ENCODE peak calls at places on chromosomes 1 and 21, in four cellular contexts. Q is mesendoderm, D is IMR-90, A is fibroblast of lung. E is an unnamed sample.
A peak's percentile ranks its signal among the peaks of the same experiment; 100 is the strongest.

GRCh38 chr1:148362141-148362929 is 120.8 kb downstream of the PPIAL4G start:
- DNase-seq in Q (peak; percentile 92), D (peak; percentile 16), A (no peak), E (peak; percentile 54)

GRCh38 chr1:54973205-54973921 is 7.1 kb upstream of the TMEM61 start:
- DNase-seq in Q (peak; percentile 75), D (peak; percentile 21), A (peak; percentile 63), E (peak; percentile 39)

GRCh38 chr1:15308621-15309027 is 61.6 kb downstream of the FHAD1 start:
- DNase-seq in Q (no peak), D (no peak), A (no peak), E (no peak)

GRCh38 chr21:37732927-37733326 is 183.3 kb downstream of the KCNJ6 start:
- DNase-seq in Q (no peak), D (no peak), A (no peak), E (no peak)

GRCh38 chr21:46361937-46362336 is 38.0 kb downstream of the PCNT start:
- DNase-seq in Q (no peak), D (no peak), A (no peak), E (no peak)

GRCh38 chr1:116002781-116003455 is 26.6 kb downstream of the SLC22A15 start:
- DNase-seq in Q (no peak), D (no peak), A (no peak), E (no peak)

GRCh38 chr1:185886046-185886445 is 151.9 kb downstream of the HMCN1 start:
- DNase-seq in Q (no peak), D (no peak), A (no peak), E (no peak)

GRCh38 chr1:24362416-24362815 is 43.3 kb downstream of the GRHL3 start:
- DNase-seq in Q (no peak), D (no peak), A (no peak), E (no peak)

GRCh38 chr1:223652436-223652901 is 13.0 kb downstream of the CAPN8 start:
- DNase-seq in Q (peak; percentile 26), D (no peak), A (no peak), E (peak; percentile 32)

GRCh38 chr1:206687915-206688442 is 3.3 kb downstream of the MAPKAPK2 start:
- DNase-seq in Q (peak; percentile 78), D (peak; percentile 67), A (peak; percentile 55), E (peak; percentile 65)

GRCh38 chr1:19605884-19606442 is 38.1 kb upstream of the NBL1 start:
- DNase-seq in Q (no peak), D (peak; percentile 2), A (no peak), E (no peak)

GRCh38 chr1:115539061-115539460 is 102.7 kb upstream of the VANGL1 start:
- DNase-seq in Q (no peak), D (peak; percentile 26), A (peak; percentile 45), E (no peak)

GRCh38 chr1:214582289-214582891 is 20.6 kb upstream of the CENPF start:
- DNase-seq in Q (peak; percentile 64), D (no peak), A (no peak), E (no peak)

GRCh38 chr1:216599851-216600250 is 123.4 kb downstream of the ESRRG start:
- DNase-seq in Q (no peak), D (no peak), A (no peak), E (no peak)

GRCh38 chr1:73310797-73311381 is 887.1 kb downstream of the LRRIQ3 start:
- DNase-seq in Q (peak; percentile 36), D (no peak), A (no peak), E (no peak)

GRCh38 chr1:228182296-228183030 is 16.9 kb downstream of the IBA57 start:
- DNase-seq in Q (no peak), D (no peak), A (no peak), E (no peak)

DNA sequence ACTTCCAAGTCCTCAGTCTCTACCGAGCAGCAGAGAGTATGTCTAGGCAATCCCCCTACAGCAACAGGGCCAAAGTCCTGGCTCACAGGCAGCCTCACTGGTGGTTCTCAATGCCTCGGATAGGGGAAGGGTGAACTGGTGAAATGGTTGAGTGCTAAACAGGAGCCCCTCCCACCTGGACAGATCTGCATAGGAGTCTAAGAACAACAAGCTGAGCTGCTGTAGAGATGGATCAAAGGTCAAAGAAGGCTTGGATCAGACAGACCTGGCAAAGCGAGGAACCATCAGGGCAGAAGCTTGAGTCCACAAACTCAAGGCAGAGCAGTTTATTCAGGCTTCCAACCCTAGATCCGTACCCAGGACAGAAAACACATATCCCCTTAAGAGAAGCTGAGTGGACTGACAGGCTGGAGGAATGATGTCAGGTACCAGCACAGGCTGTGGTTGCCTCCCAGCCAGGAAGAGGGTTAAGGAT is 31.8 kb downstream of the RABIF start:
- DNase-seq in Q (no peak), D (no peak), A (no peak), E (no peak)
- H3K9ac ChIP-seq in Q (no peak overlapping the region), D (no peak overlapping the region), A (no peak overlapping the region), E (no peak overlapping the region)

DNA sequence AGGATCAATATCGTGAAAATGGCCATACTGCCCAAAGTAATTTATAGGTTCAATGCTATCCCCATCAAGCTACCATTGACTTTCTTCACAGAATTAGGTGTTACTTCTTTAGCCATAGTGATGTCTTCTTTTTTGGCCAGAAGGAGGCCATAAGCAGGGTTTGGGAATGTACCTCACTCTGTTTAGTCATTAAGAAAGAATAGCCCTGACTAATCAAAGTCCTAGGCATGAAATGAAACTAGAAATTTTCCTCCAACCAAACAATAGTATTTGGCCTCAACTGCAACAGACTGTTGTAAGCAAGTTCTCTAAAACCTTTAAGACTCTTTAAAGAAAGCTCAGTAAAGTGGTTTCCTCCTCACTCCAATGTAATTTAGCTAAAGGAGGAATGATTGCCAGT is 163.9 kb downstream of the AKT3 start:
- DNase-seq in Q (no peak), D (peak; percentile 31), A (no peak), E (no peak)
- H3K4me3 ChIP-seq in Q (no peak overlapping the region), D (no peak overlapping the region), A (no peak overlapping the region), E (no peak overlapping the region)

GRCh38 chr1:8464987-8465386 is 147.1 kb downstream of the SLC45A1 start:
- DNase-seq in Q (peak; percentile 57), D (peak; percentile 74), A (peak; percentile 83), E (no peak)
- H3K4me2 ChIP-seq in Q (no peak overlapping the region), D (no peak overlapping the region), A (no peak overlapping the region), E (no peak overlapping the region)

DNA sequence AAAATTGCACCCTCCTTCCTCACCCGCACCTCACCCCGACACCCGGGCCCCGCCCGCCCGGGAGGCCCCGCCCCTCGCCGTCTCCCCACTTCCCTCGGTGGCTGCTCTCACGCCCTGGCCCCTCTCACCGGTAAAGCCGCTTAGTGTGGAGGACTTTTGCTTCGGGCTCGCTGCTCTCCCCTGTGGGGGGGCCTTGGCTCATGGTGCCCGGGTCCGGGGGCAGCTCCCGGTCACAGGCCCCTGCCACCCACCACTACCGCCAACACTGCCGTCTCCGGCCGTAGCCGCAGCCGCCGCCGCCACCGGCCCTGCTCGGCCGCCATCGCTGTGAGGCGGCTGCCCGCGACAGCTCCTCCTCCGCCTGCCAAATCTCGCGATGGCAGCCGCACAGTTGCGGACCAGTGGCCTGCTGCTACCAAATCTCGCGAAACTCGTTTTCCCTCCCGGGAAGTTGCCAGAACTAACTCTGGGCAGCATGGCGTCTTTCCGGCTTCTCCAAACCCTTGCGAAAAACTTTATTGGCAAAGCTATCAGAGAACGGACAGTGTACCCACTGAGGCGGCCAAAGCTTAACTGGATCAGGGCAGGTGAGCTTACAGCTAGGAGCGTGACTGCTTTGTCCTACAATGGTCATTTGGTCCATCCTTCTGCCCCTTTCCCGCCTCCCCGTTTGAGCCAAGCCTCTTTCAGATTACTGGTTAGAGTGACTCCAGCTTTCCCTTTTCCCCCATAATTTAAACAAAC is at the start of gene SMG5:
- DNase-seq in Q (peak; percentile 100), D (peak; percentile 99), A (peak; percentile 99), E (peak; percentile 97)
- H3K9ac ChIP-seq in Q (peak within 1 kb of the TSS; percentile 63), D (peak within 1 kb of the TSS; percentile 86), A (peak within 1 kb of the TSS; percentile 87), E (peak within 1 kb of the TSS; percentile 96)

DNA sequence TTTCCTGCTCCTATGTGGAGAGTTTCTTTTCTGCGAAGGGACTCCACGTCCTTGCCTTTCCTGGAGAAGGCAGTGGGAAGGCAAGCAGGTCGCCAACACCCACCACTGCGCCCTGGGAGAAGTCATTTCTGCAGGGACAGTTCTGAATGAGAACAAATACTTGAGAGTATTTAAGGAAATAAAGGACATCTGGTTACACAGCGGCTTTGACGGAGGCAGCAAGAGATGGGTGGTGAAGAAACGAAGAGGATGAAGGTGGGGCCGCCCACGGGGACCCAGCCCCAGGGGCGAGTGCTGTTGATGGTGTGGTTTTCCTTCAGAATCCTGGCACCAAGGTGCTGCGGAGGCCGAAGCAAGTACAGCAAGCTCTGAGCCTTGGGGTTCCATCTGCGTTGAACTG is 75.5 kb downstream of the PSMG1 start:
- DNase-seq in Q (no peak), D (no peak), A (no peak), E (no peak)
- H3K4me3 ChIP-seq in Q (no peak overlapping the region), D (no peak overlapping the region), A (no peak overlapping the region), E (no peak overlapping the region)

GRCh38 chr1:70042090-70042716 is 163.2 kb downstream of the LRRC40 start:
- DNase-seq in Q (no peak), D (no peak), A (peak; percentile 29), E (peak; percentile 32)
- H3K4me2 ChIP-seq in Q (no peak overlapping the region), D (no peak overlapping the region), A (no peak overlapping the region), E (no peak overlapping the region)

GRCh38 chr1:84997667-84998600 is 1.0 kb upstream of the MCOLN2 start:
- DNase-seq in Q (peak; percentile 16), D (peak; percentile 1), A (peak; percentile 15), E (peak; percentile 14)
- H3K9ac ChIP-seq in Q (no peak overlapping the region), D (no peak overlapping the region), A (no peak overlapping the region), E (no peak overlapping the region)

GRCh38 chr1:236140705-236141446 is 1.5 kb upstream of the GPR137B start:
- DNase-seq in Q (peak; percentile 68), D (peak; percentile 3), A (no peak), E (no peak)

GRCh38 chr1:236143104-236143948 is 987 bp downstream of the GPR137B start:
- DNase-seq in Q (no peak), D (peak; percentile 72), A (peak; percentile 75), E (peak; percentile 51)

GRCh38 chr1:236141447-236142357 is 637 bp upstream of the GPR137B start:
- DNase-seq in Q (peak; percentile 49), D (peak; percentile 56), A (peak; percentile 67), E (peak; percentile 54)

GRCh38 chr1:236144033-236144432 is 1.7 kb downstream of the GPR137B start:
- DNase-seq in Q (no peak), D (no peak), A (no peak), E (no peak)

GRCh38 chr1:236142358-236143103 is at the start of gene GPR137B:
- DNase-seq in Q (peak; percentile 47), D (peak; percentile 54), A (peak; percentile 47), E (peak; percentile 44)
- H3K4me3 ChIP-seq in Q (peak within 1 kb of the TSS; percentile 2), D (peak within 1 kb of the TSS; percentile 78), A (peak within 1 kb of the TSS; percentile 85), E (peak within 1 kb of the TSS; percentile 78)

GRCh38 chr1:39478536-39478935 is 12.9 kb upstream of the BMP8A start:
- DNase-seq in Q (no peak), D (no peak), A (no peak), E (no peak)
- H3K4me2 ChIP-seq in Q (no peak overlapping the region), D (no peak overlapping the region), A (no peak overlapping the region), E (no peak overlapping the region)

E was measured in astrocyte.